ENCODE peak calls at places on chromosomes 13 and 19, in nine cellular contexts. E is stimulated activated CD8-positive, alpha-beta memory T cell treated with anti-CD3 and anti-CD28 coated beads, Interleukin-12 subunit alpha, Interleukin-12 subunit beta, amount 100 ng/mL, for 1 hour; Q is hypothalamus; A is ELF-1; Y is NCI-H2171 treated with DMSO at 0.1 percent for 48 hours; R is naive thymus-derived CD8-positive, alpha-beta T cell; U is tibial artery; I is CD8-positive, alpha-beta memory T cell; W is choroid plexus epithelial cell. Z is an unnamed sample.

GRCh38 chr13:46507978-46508377 is 45.0 kb upstream of the LRCH1 start:
- DNase-seq in W (no peak), Y (no peak), I (no peak), Q (no peak), E (no peak), A (no peak), U (no peak), R (no peak), Z (no peak)

GRCh38 chr13:20264271-20265018 is 32.3 kb upstream of the GJB6 start:
- DNase-seq in A (no peak), W (no peak), U (no peak), E (no peak), I (no peak), R (no peak), Y (no peak), Q (no peak), Z (no peak)

GRCh38 chr13:40271931-40272775 is 394.3 kb downstream of the FOXO1 start:
- DNase-seq in R (peak), Y (no peak), Q (peak), A (peak), I (no peak), U (peak), W (peak), E (peak), Z (peak)

GRCh38 chr13:113956571-113956970 is 17.3 kb downstream of the C13orf46 start:
- DNase-seq in I (no peak), R (no peak), W (no peak), Q (no peak), E (no peak), Y (no peak), A (no peak), U (no peak), Z (no peak)

GRCh38 chr19:15436012-15436825 is 13.5 kb downstream of the WIZ start:
- DNase-seq in W (no peak), Y (no peak), A (no peak), E (no peak), I (no peak), R (no peak), Q (no peak), U (no peak), Z (no peak)

GRCh38 chr13:50993908-50994307 is 84.3 kb downstream of the RNASEH2B start:
- DNase-seq in A (no peak), Y (peak), W (peak), I (no peak), U (no peak), Q (no peak), E (no peak), R (no peak), Z (peak)

GRCh38 chr19:47227347-47228167 is 3.4 kb downstream of the BBC3 start:
- DNase-seq in Y (peak), R (no peak), Q (peak), I (peak), U (peak), A (peak), W (peak), E (no peak), Z (peak)

GRCh38 chr19:11738746-11739620 is at the start of gene ZNF823:
- DNase-seq in E (peak), A (peak), U (peak), Y (peak), R (peak), Q (peak), W (peak), I (peak), Z (peak)

GRCh38 chr19:2014731-2015610 is 543 bp downstream of the BTBD2 start:
- DNase-seq in U (peak), Y (no peak), R (no peak), W (no peak), E (no peak), I (peak), Q (no peak), A (no peak), Z (no peak)

GRCh38 chr19:10766681-10767201 is 48.9 kb downstream of the DNM2 start:
- DNase-seq in W (peak), Q (peak), I (no peak), E (no peak), A (no peak), U (no peak), Y (peak), R (no peak), Z (no peak)

GRCh38 chr13:66886248-66886647 is 343.9 kb downstream of the PCDH9 start:
- DNase-seq in Q (peak), E (no peak), Y (peak), W (no peak), R (no peak), I (no peak), U (no peak), A (peak), Z (peak)

GRCh38 chr13:108681986-108682562 is 52.7 kb downstream of the MYO16 start:
- DNase-seq in W (peak), I (no peak), Q (no peak), A (no peak), U (no peak), E (no peak), R (no peak), Y (no peak), Z (no peak)

GRCh38 chr19:5676105-5676671 is 4.1 kb downstream of the MICOS13 start:
- DNase-seq in Q (no peak), A (no peak), I (no peak), R (no peak), E (no peak), U (no peak), Y (no peak), W (no peak), Z (no peak)

GRCh38 chr19:22326219-22326618 is 40.0 kb downstream of the ZNF729 start:
- DNase-seq in U (no peak), W (no peak), I (no peak), E (no peak), A (no peak), Q (no peak), Y (no peak), R (no peak), Z (no peak)

GRCh38 chr19:55289117-55289796 is 5.5 kb downstream of the BRSK1 start:
- DNase-seq in Q (no peak), Y (peak), W (no peak), A (peak), U (no peak), R (no peak), I (no peak), E (no peak), Z (peak)

GRCh38 chr13:99067160-99067985 is 89.5 kb upstream of the DOCK9 start:
- DNase-seq in U (no peak), A (peak), W (peak), E (no peak), R (no peak), Q (no peak), I (no peak), Y (no peak), Z (no peak)

GRCh38 chr19:50861025-50861424 is 6.3 kb downstream of the KLK3 start:
- DNase-seq in R (no peak), Y (no peak), Q (no peak), W (no peak), A (no peak), E (no peak), I (no peak), U (no peak), Z (no peak)

GRCh38 chr19:42129399-42130253 is 2.6 kb downstream of the POU2F2 start:
- DNase-seq in R (no peak), U (peak), Q (peak), I (no peak), Y (peak), A (no peak), E (no peak), W (peak), Z (no peak)

GRCh38 chr19:6736169-6736916 is 1.0 kb downstream of the GPR108 start:
- DNase-seq in W (peak), Q (peak), R (peak), Y (no peak), I (peak), E (no peak), U (peak), A (peak), Z (peak)

GRCh38 chr19:49224856-49225255 is 67.3 kb downstream of the TRPM4 start:
- DNase-seq in A (peak), E (no peak), Y (peak), Q (no peak), I (no peak), R (no peak), U (no peak), W (peak), Z (peak)

GRCh38 chr13:80508031-80508430 is 167.1 kb upstream of the SPRY2 start:
- DNase-seq in R (no peak), Y (no peak), Q (no peak), U (no peak), E (no peak), W (peak), I (no peak), A (no peak), Z (no peak)

GRCh38 chr19:17778621-17779280 is 16.2 kb upstream of the B3GNT3 start:
- DNase-seq in U (no peak), E (no peak), W (no peak), Y (no peak), R (no peak), A (peak), Q (no peak), I (no peak), Z (no peak)

GRCh38 chr13:101576452-101576851 is 124.0 kb downstream of the ITGBL1 start:
- DNase-seq in W (peak), Y (no peak), U (no peak), R (no peak), Q (no peak), I (no peak), E (no peak), A (no peak), Z (no peak)

Z was measured in cerebellar cortex.